ENCODE peak calls at places on chromosomes 16 and 17, in four cellular contexts. K is choroid plexus epithelial cell, V is activated T-helper 1 cell treated with Interleukin-2 at 50 U/mL for 16 hours, X is NCI-H2081. S is an unnamed sample.

GRCh38 chr17:55157165-55157564 is 107.6 kb upstream of the HLF start:
- DNase-seq in K (peak), V (no peak), X (no peak), S (no peak)

GRCh38 chr17:56870163-56870651 is 36.3 kb downstream of the DGKE start:
- DNase-seq in K (no peak), V (no peak), X (no peak), S (no peak)

GRCh38 chr17:69147460-69147859 is 5.8 kb upstream of the ABCA6 start:
- DNase-seq in K (no peak), V (no peak), X (no peak), S (no peak)

GRCh38 chr16:8869212-8869987 is 594 bp upstream of the CARHSP1 start:
- DNase-seq in K (no peak), V (no peak), X (no peak), S (no peak)

GRCh38 chr17:4599505-4600281 is 15.4 kb downstream of the SMTNL2 start:
- DNase-seq in K (peak), V (no peak), X (peak), S (no peak)

GRCh38 chr16:22194707-22195444 is 11.2 kb upstream of the EEF2K start:
- DNase-seq in K (no peak), V (no peak), X (no peak), S (no peak)

GRCh38 chr17:29461807-29462206 is 71.6 kb downstream of the TAOK1 start:
- DNase-seq in K (peak), V (no peak), X (no peak), S (no peak)

GRCh38 chr17:64278614-64279013 is 15.6 kb upstream of the TEX2 start:
- DNase-seq in K (peak), V (no peak), X (no peak), S (no peak)

GRCh38 chr17:43661699-43662431 is at the start of gene MEOX1:
- DNase-seq in K (peak), V (no peak), X (no peak), S (no peak)

S was measured in T follicular helper cell.